ENCODE peak calls at places on chromosomes 6 and 20, in five cellular contexts. N is KG1, S is K562, Q is GM03348, O is NCI-H748 treated with DMSO at 0.1 percent for 48 hours. U is an unnamed sample.

GRCh38 chr20:8389381-8390368 is 257.6 kb downstream of the PLCB1 start:
- DNase-seq in N (peak; percentile 53), S (peak; percentile 3), Q (peak; percentile 36), O (peak; percentile 78), U (peak; percentile 51)

GRCh38 chr20:62400021-62400420 is 7.1 kb downstream of the CABLES2 start:
- DNase-seq in N (no peak), S (no peak), Q (no peak), O (no peak), U (no peak)

GRCh38 chr6:25366785-25367657 is 87.8 kb downstream of the CARMIL1 start:
- DNase-seq in N (no peak), S (no peak), Q (no peak), O (no peak), U (no peak)

GRCh38 chr6:157632821-157633220 is 190.2 kb upstream of the SNX9 start:
- DNase-seq in N (no peak), S (no peak), Q (peak; percentile 89), O (no peak), U (no peak)

GRCh38 chr6:13457577-13457976 is 29.8 kb downstream of the GFOD1 start:
- DNase-seq in N (no peak), S (no peak), Q (peak; percentile 39), O (no peak), U (no peak)

GRCh38 chr6:24991748-24992467 is 56.1 kb upstream of the RIPOR2 start:
- DNase-seq in N (peak; percentile 27), S (peak; percentile 60), Q (peak; percentile 60), O (peak; percentile 33), U (no peak)

GRCh38 chr20:32767418-32768198 is 5.4 kb downstream of the DNMT3B start:
- DNase-seq in N (no peak), S (no peak), Q (no peak), O (no peak), U (no peak)

GRCh38 chr6:116387374-116387773 is 16.6 kb downstream of the DSE start:
- DNase-seq in N (no peak), S (no peak), Q (no peak), O (no peak), U (no peak)

GRCh38 chr6:46637145-46637544 is 15.5 kb downstream of the CYP39A1 start:
- DNase-seq in N (no peak), S (no peak), Q (peak; percentile 66), O (no peak), U (no peak)

GRCh38 chr20:17228624-17229061 is 1.8 kb downstream of the PCSK2 start:
- DNase-seq in N (no peak), S (no peak), Q (no peak), O (peak; percentile 88), U (no peak)

GRCh38 chr6:113645576-113645970 is 211.6 kb upstream of the MARCKS start:
- DNase-seq in N (no peak), S (no peak), Q (peak; percentile 79), O (no peak), U (no peak)

GRCh38 chr6:8069887-8070286 is 5.7 kb upstream of the BLOC1S5 start:
- DNase-seq in N (no peak), S (no peak), Q (no peak), O (no peak), U (no peak)

GRCh38 chr6:142735182-142735581 is 209.8 kb downstream of the HIVEP2 start:
- DNase-seq in N (no peak), S (no peak), Q (peak; percentile 18), O (no peak), U (no peak)

GRCh38 chr6:142152731-142153130 is 5.7 kb downstream of the VTA1 start:
- DNase-seq in N (no peak), S (no peak), Q (peak; percentile 73), O (no peak), U (no peak)

GRCh38 chr20:6053776-6054688 is at the start of gene LRRN4:
- DNase-seq in N (no peak), S (no peak), Q (peak; percentile 32), O (peak; percentile 63), U (no peak)

GRCh38 chr6:1436334-1437306 is 47.2 kb downstream of the FOXF2 start:
- DNase-seq in N (peak; percentile 55), S (peak; percentile 76), Q (peak; percentile 85), O (peak; percentile 59), U (peak; percentile 51)

GRCh38 chr6:47631248-47632196 is 66.9 kb upstream of the ADGRF4 start:
- DNase-seq in N (peak; percentile 68), S (peak; percentile 48), Q (peak; percentile 46), O (peak; percentile 75), U (peak; percentile 23)

GRCh38 chr20:47389867-47390347 is 33.4 kb upstream of the ZMYND8 start:
- DNase-seq in N (no peak), S (no peak), Q (no peak), O (no peak), U (no peak)

GRCh38 chr6:13813621-13814175 is 659 bp downstream of the MCUR1 start:
- DNase-seq in N (no peak), S (peak; percentile 81), Q (peak; percentile 87), O (peak; percentile 83), U (peak; percentile 45)

GRCh38 chr20:38156888-38157634 is 8.0 kb downstream of the TGM2 start:
- DNase-seq in N (no peak), S (no peak), Q (no peak), O (no peak), U (no peak)

GRCh38 chr6:16669227-16669626 is 92.0 kb downstream of the ATXN1 start:
- DNase-seq in N (no peak), S (no peak), Q (peak; percentile 24), O (peak; percentile 95), U (no peak)

GRCh38 chr6:127266892-127267741 is 453 bp downstream of the RNF146 start:
- DNase-seq in N (peak; percentile 45), S (peak; percentile 70), Q (peak; percentile 80), O (peak; percentile 26), U (no peak)

GRCh38 chr20:45365444-45365970 is 2.6 kb downstream of the SYS1 start:
- DNase-seq in N (no peak), S (no peak), Q (no peak), O (no peak), U (no peak)

U was measured in globus pallidus.